ENCODE peak calls at places on chromosomes 7 and 10, in five cellular contexts. M is heart left ventricle, O is spleen, C is foreskin keratinocyte, D is HL-60. I is an unnamed sample.

GRCh38 chr7:3943779-3944520 is 642.9 kb downstream of the SDK1 start:
- DNase-seq in M (no peak), O (no peak), C (no peak), D (no peak), I (no peak)

GRCh38 chr7:46153951-46154787 is 233.1 kb upstream of the IGFBP3 start:
- DNase-seq in M (no peak), O (no peak), C (peak; percentile 99), D (no peak), I (no peak)

GRCh38 chr7:51295435-51296269 is 21.0 kb downstream of the COBL start:
- DNase-seq in M (no peak), O (no peak), C (no peak), D (no peak), I (no peak)

GRCh38 chr7:13293264-13294002 is 606.0 kb downstream of the ARL4A start:
- DNase-seq in M (no peak), O (no peak), C (no peak), D (no peak), I (no peak)

GRCh38 chr7:157625973-157626790 is 289.4 kb downstream of the DNAJB6 start:
- DNase-seq in M (no peak), O (no peak), C (no peak), D (peak; percentile 17), I (no peak)

GRCh38 chr10:95571390-95571789 is 10.2 kb upstream of the SORBS1 start:
- DNase-seq in M (no peak), O (no peak), C (no peak), D (no peak), I (no peak)

GRCh38 chr10:91613411-91614253 is 19.2 kb downstream of the PPP1R3C start:
- DNase-seq in M (no peak), O (no peak), C (peak; percentile 77), D (no peak), I (no peak)

GRCh38 chr10:98078774-98079173 is 48.4 kb upstream of the CRTAC1 start:
- DNase-seq in M (no peak), O (no peak), C (no peak), D (no peak), I (no peak)